ENCODE peak calls at places on chromosomes 4 and X, in five cellular contexts. T, R, D, S and N are unnamed samples.

GRCh38 chr4:155690044-155690837 is 23.6 kb downstream of the GUCY1A1 start:
- DNase-seq in T (no peak), R (no peak), D (no peak), S (no peak), N (no peak)

GRCh38 chr4:121726642-121727268 is 30.0 kb upstream of the ANXA5 start:
- DNase-seq in T (peak), R (peak), D (peak), S (peak), N (peak)

GRCh38 chrX:46628406-46629371 is 55.1 kb downstream of the CHST7 start:
- DNase-seq in T (no peak), R (no peak), D (no peak), S (no peak), N (no peak)

GRCh38 chr4:123616970-123617392 is 220.4 kb downstream of the SPRY1 start:
- DNase-seq in T (peak), R (no peak), D (peak), S (peak), N (peak)

GRCh38 chr4:182179105-182179504 is 64.1 kb upstream of the TENM3 start:
- DNase-seq in T (peak), R (no peak), D (no peak), S (peak), N (peak)

GRCh38 chr4:38278255-38278654 is 318.1 kb downstream of the PTTG2 start:
- DNase-seq in T (no peak), R (no peak), D (no peak), S (no peak), N (no peak)

GRCh38 chr4:138542191-138542771 is 300.1 kb upstream of the SLC7A11 start:
- DNase-seq in T (no peak), R (no peak), D (no peak), S (no peak), N (no peak)

GRCh38 chr4:81030617-81031388 is at the start of gene BMP3:
- DNase-seq in T (no peak), R (no peak), D (peak), S (peak), N (peak)

GRCh38 chr4:41360911-41361830 is 104.4 kb downstream of the UCHL1 start:
- DNase-seq in T (peak), R (no peak), D (peak), S (peak), N (peak)

GRCh38 chr4:13919021-13919441 is 291.5 kb upstream of the BOD1L1 start:
- DNase-seq in T (no peak), R (no peak), D (peak), S (no peak), N (no peak)

DNA sequence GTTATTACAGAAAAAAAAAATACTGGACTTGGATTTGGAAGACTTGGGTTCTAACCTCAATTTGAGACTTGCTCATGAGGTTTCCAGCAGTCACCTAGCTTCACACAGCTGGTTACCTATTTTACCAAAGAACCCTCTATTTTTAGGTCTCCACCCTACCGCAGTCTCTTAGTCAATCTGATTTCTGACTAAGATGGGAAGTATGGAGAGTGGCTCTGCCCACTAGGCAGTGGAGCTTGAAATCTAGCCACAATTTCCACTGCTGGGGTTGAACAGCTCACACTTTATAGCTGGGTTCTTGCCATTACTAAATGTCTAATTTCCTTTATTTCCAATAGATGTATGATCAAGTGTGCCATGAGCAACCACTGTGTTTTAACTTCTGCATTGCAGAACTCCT is 43.2 kb downstream of the GASK1B start:
- DNase-seq in T (no peak), R (no peak), D (no peak), S (no peak), N (no peak)
- TF ChIP-seq EZH2phosphoT487 in T (no peak), R (no peak), D (no peak), S (no peak), N (no peak)

DNA sequence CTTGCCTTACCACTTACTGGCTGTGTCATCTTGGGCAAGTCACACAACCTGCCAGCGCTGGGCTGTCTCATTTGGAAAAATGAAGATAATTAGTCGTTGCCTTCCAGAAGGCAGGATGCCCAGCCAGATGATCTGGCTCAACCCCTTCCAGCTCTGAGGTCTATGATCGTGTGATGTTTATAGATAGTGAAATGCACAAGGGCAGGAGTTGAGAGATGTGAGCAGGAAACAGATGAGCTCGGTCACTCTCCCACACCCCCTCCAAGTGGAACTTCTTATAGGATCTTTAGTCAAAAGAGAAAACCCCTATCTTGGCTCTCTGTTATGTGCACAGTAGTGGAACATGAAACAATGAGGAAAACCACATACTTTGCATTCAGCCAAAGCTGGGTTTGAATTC is 336.8 kb upstream of the PPARGC1A start:
- DNase-seq in T (no peak), R (no peak), D (no peak), S (no peak), N (no peak)
- TF ChIP-seq EZH2phosphoT487 in T (no peak), R (no peak), D (no peak), S (no peak), N (no peak)

GRCh38 chr4:26782168-26782829 is 78.3 kb upstream of the STIM2 start:
- DNase-seq in T (peak), R (no peak), D (no peak), S (no peak), N (no peak)
- TF ChIP-seq EZH2phosphoT487 in T (no peak), R (no peak), D (no peak), S (no peak), N (no peak)

DNA sequence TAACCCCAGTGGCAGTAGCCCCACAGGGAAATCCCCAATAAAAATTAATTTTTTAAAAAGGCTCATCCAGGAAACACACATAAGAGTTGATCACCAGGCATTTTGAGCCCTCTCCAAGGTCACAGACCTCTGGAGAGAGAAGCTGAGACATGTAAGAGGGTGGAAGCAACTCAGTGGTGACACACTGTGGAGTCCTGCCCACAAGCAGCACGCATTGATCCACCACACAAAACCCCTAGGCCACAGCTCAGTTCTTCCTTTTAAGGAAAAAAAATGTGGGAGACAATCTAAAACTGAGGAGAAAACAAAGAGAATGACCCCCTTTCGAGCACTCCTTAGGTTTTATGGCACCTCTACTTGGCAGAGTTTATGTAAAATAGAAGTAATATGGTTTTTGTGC is 71.7 kb upstream of the S100G start:
- DNase-seq in T (no peak), R (no peak), D (no peak), S (peak), N (peak)
- TF ChIP-seq EZH2phosphoT487 in T (no peak), R (no peak), D (no peak), S (no peak), N (no peak)

GRCh38 chrX:136395271-136395670 is 92.5 kb upstream of the BRS3 start:
- DNase-seq in T (no peak), R (no peak), D (no peak), S (no peak), N (no peak)
- TF ChIP-seq EZH2phosphoT487 in T (no peak), R (no peak), D (no peak), S (no peak), N (no peak)

GRCh38 chr4:77849278-77849965 is 13.2 kb upstream of the MRPL1 start:
- DNase-seq in T (no peak), R (no peak), D (no peak), S (no peak), N (no peak)
- TF ChIP-seq EZH2phosphoT487 in T (no peak), R (no peak), D (no peak), S (no peak), N (no peak)